ENCODE peak calls at places on chromosomes 2 and 18, in nine cellular contexts. V, D, G, H, O, U, C, I and N are unnamed samples.

GRCh38 chr2:84897773-84898172 is 7.7 kb upstream of the TMSB10 start:
- DNase-seq in V (no peak), D (peak; percentile 51), G (no peak), H (no peak), O (no peak), U (no peak), C (no peak), I (no peak), N (no peak)

GRCh38 chr2:127388423-127389164 is 819 bp upstream of the MAP3K2 start:
- DNase-seq in V (no peak), D (no peak), G (no peak), H (no peak), O (no peak), U (no peak), C (no peak), I (no peak), N (no peak)

GRCh38 chr2:99810241-99810640 is 320.4 kb upstream of the REV1 start:
- DNase-seq in V (no peak), D (no peak), G (peak; percentile 8), H (no peak), O (no peak), U (no peak), C (peak; percentile 11), I (no peak), N (peak; percentile 86)

GRCh38 chr18:27130029-27130428 is 55.1 kb downstream of the CHST9 start:
- DNase-seq in V (no peak), D (no peak), G (no peak), H (no peak), O (no peak), U (no peak), C (peak; percentile 35), I (no peak), N (peak; percentile 46)

GRCh38 chr2:219350215-219350937 is 17.8 kb upstream of the RESP18 start:
- DNase-seq in V (no peak), D (no peak), G (no peak), H (no peak), O (no peak), U (no peak), C (no peak), I (no peak), N (no peak)

GRCh38 chr18:79851981-79852380 is 54.2 kb downstream of the KCNG2 start:
- DNase-seq in V (no peak), D (no peak), G (no peak), H (no peak), O (no peak), U (no peak), C (no peak), I (no peak), N (no peak)

GRCh38 chr18:79685281-79685680 is 5.7 kb downstream of the CTDP1 start:
- DNase-seq in V (no peak), D (no peak), G (no peak), H (no peak), O (peak; percentile 23), U (no peak), C (no peak), I (no peak), N (no peak)

GRCh38 chr2:43178055-43178598 is 48.3 kb downstream of the ZFP36L2 start:
- DNase-seq in V (no peak), D (no peak), G (no peak), H (no peak), O (no peak), U (no peak), C (no peak), I (no peak), N (no peak)